ENCODE peak calls at places on chromosomes 16 and 17, in seven cellular contexts. T is ovary, C is neural progenitor cell, W is kidney, L is ascending aorta, J is heart left ventricle, K is Peyer's patch. M is an unnamed sample.

GRCh38 chr16:81684242-81684837 is 94.8 kb upstream of the PLCG2 start:
- DNase-seq in T (no peak), L (no peak), J (no peak), W (no peak), K (no peak), C (no peak), M (no peak)

GRCh38 chr17:13995856-13996635 is 73.3 kb upstream of the COX10 start:
- DNase-seq in W (no peak), J (no peak), K (no peak), C (no peak), L (no peak), T (no peak), M (no peak)

GRCh38 chr16:68490829-68491575 is 42.7 kb upstream of the SMPD3 start:
- DNase-seq in K (peak; percentile 91), C (no peak), J (no peak), W (peak; percentile 89), L (no peak), T (no peak), M (peak; percentile 97)

GRCh38 chr17:70254735-70255460 is 85.6 kb downstream of the KCNJ2 start:
- DNase-seq in J (no peak), W (no peak), C (no peak), L (no peak), K (no peak), T (no peak), M (no peak)

GRCh38 chr17:34990921-34991365 is 10.6 kb downstream of the LIG3 start:
- DNase-seq in C (no peak), W (no peak), T (no peak), L (no peak), J (no peak), K (no peak), M (no peak)

GRCh38 chr17:48456584-48456983 is 26.6 kb upstream of the SKAP1 start:
- DNase-seq in C (peak; percentile 48), K (peak; percentile 77), J (no peak), T (no peak), L (no peak), W (no peak), M (peak; percentile 4)

GRCh38 chr16:777826-778225 is 10.4 kb downstream of the RPUSD1 start:
- DNase-seq in L (no peak), C (no peak), W (no peak), J (no peak), K (no peak), T (no peak), M (no peak)

GRCh38 chr16:27169511-27170071 is 33.7 kb upstream of the KDM8 start:
- DNase-seq in K (peak; percentile 76), W (no peak), L (no peak), T (no peak), J (no peak), C (peak; percentile 29), M (peak; percentile 26)

GRCh38 chr16:72987480-72987901 is 60.4 kb downstream of the ZFHX3 start:
- DNase-seq in T (no peak), L (no peak), J (no peak), W (no peak), K (peak; percentile 23), C (no peak), M (peak; percentile 75)

GRCh38 chr16:67915831-67916723 is 15.6 kb downstream of the CTRL start:
- DNase-seq in W (no peak), C (no peak), T (no peak), J (no peak), L (no peak), K (peak; percentile 74), M (no peak)

GRCh38 chr16:12426122-12426521 is 377.6 kb downstream of the CPPED1 start:
- DNase-seq in T (peak; percentile 25), L (no peak), J (no peak), C (peak; percentile 69), K (no peak), W (no peak), M (no peak)

GRCh38 chr17:17498606-17499301 is 2.6 kb upstream of the RASD1 start:
- DNase-seq in W (peak; percentile 65), J (peak; percentile 12), K (no peak), T (no peak), C (no peak), L (no peak), M (no peak)

GRCh38 chr16:31507617-31507928 is 618 bp downstream of the RUSF1 start:
- DNase-seq in T (no peak), W (no peak), C (no peak), K (no peak), L (no peak), J (no peak), M (peak; percentile 18)

GRCh38 chr16:16915771-16916170 is 536.8 kb downstream of the NPIPA7 start:
- DNase-seq in L (no peak), C (no peak), T (no peak), K (no peak), W (no peak), J (no peak), M (no peak)

GRCh38 chr16:83113317-83113716 is 486.5 kb downstream of the CDH13 start:
- DNase-seq in W (no peak), T (no peak), C (peak; percentile 59), K (no peak), J (no peak), L (no peak), M (no peak)
- TF ChIP-seq CTCF in W (peak; percentile 26), T (no peak), C (peak; percentile 83), K (no peak), J (peak; percentile 22), L (no peak), M (no peak)

DNA sequence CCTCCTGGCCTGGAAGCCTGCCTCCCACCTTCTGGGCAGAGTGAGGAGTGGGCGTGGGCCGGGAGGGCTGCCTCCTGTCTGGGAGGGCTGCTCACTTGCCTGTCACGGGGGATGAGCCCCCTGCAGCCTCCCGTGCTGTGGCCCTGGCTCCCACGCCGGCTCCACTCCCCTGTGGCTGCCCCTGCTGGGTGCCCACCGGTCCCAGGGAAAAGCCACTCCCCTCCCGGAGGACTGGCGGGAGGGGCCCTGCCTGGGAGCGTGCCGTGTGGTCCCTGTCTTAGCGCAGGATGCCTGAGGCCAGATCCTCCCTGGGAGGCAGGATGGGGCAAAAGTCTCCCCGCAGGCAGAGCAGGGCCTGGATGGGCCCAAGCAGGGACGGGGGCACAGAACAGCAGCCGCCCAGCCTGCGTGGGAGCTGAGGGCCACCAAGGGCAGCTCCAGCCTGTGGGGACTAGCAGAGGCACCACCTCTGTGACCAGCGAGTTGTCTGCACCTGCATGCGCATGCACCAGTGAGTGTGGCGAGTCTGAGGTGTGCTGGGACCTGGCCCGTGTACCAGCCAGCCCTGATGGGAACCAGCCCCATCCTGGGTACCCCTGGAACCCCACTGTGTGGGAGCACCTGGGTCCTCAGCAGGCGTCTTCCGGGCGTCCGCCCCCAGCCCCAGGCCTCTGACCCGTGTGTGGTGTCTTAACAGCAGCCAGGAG is 339.9 kb downstream of the SEC14L1 start:
- DNase-seq in K (no peak), T (no peak), C (peak; percentile 45), W (peak; percentile 74), J (no peak), L (no peak), M (no peak)
- H3K27ac ChIP-seq in K (no peak overlapping the region), T (peak overlapping the region; percentile 32), C (peak overlapping the region; percentile 73), W (no peak overlapping the region), J (no peak overlapping the region), L (no peak overlapping the region), M (peak overlapping the region; percentile 96)

GRCh38 chr16:49920397-49920796 is 64.5 kb upstream of the ZNF423 start:
- DNase-seq in W (no peak), K (no peak), T (no peak), J (no peak), C (no peak), L (no peak), M (no peak)

GRCh38 chr16:49923411-49923810 is 67.5 kb upstream of the ZNF423 start:
- DNase-seq in T (no peak), C (no peak), K (no peak), J (no peak), L (no peak), W (no peak), M (no peak)

GRCh38 chr16:49924078-49924477 is 68.2 kb upstream of the ZNF423 start:
- DNase-seq in T (no peak), C (no peak), L (no peak), W (no peak), J (no peak), K (no peak), M (no peak)

GRCh38 chr16:49921106-49921505 is 65.2 kb upstream of the ZNF423 start:
- DNase-seq in L (no peak), C (no peak), K (no peak), W (no peak), J (no peak), T (no peak), M (no peak)

GRCh38 chr16:49921791-49922456 is 66.0 kb upstream of the ZNF423 start:
- DNase-seq in L (peak; percentile 67), C (peak; percentile 86), J (peak; percentile 62), T (peak; percentile 69), W (no peak), K (peak; percentile 81), M (peak; percentile 46)
- TF ChIP-seq CTCF in L (peak; percentile 44), C (peak; percentile 88), J (peak; percentile 66), T (peak; percentile 62), W (peak; percentile 59), K (no peak), M (peak; percentile 21)

GRCh38 chr17:38742431-38743308 is 5.5 kb downstream of the PCGF2 start:
- DNase-seq in C (no peak), J (no peak), L (peak; percentile 83), K (peak; percentile 71), W (no peak), T (peak; percentile 67), M (no peak)
- H3K27ac ChIP-seq in C (no peak overlapping the region), J (peak overlapping the region; percentile 55), L (peak overlapping the region; percentile 78), K (peak overlapping the region; percentile 59), W (no peak overlapping the region), T (peak overlapping the region; percentile 55), M (peak overlapping the region; percentile 94)

GRCh38 chr17:80263253-80264047 is 2.8 kb downstream of the RNF213 start:
- DNase-seq in W (peak; percentile 96), L (peak; percentile 89), K (peak; percentile 97), J (peak; percentile 89), T (peak; percentile 82), C (no peak), M (peak; percentile 42)
- TF ChIP-seq CTCF in W (no peak), L (no peak), K (no peak), J (no peak), T (no peak), C (no peak), M (no peak)

GRCh38 chr17:41785876-41786226 is 660 bp downstream of the JUP start:
- DNase-seq in J (no peak), T (peak; percentile 64), W (peak; percentile 94), L (no peak), K (peak; percentile 86), C (peak; percentile 57), M (peak; percentile 79)

GRCh38 chr17:41786227-41787020 is at the start of gene JUP:
- DNase-seq in C (peak; percentile 100), K (peak; percentile 99), J (peak; percentile 100), W (peak; percentile 100), L (peak; percentile 99), T (peak; percentile 100), M (peak; percentile 99)

GRCh38 chr17:41785091-41785875 is 1.2 kb downstream of the JUP start:
- DNase-seq in K (peak; percentile 53), L (no peak), T (no peak), J (no peak), C (peak; percentile 94), W (no peak), M (peak; percentile 44)

GRCh38 chr17:41784207-41784744 is 2.2 kb downstream of the JUP start:
- DNase-seq in T (no peak), W (peak; percentile 91), C (peak; percentile 76), L (peak; percentile 74), K (peak; percentile 54), J (peak; percentile 72), M (peak; percentile 84)

DNA sequence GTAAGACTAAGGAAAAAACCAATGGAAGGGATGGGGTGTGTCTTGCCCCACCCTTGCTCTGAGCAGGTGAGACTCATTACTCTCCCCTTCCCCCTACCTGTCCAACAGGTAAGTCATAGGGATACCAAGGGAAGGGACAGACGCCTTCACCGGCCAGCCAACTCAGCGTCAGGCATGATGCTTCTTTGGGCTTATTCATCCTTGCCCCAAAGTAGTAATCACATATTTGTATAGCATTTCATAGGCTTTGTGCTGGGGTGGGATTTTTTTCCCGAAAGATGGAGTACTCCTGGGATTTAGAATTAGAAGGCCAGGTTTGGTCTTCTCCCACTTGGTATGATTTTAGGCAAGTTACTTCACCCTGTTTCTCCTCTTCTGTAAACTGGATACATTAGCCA is 509 bp upstream of the JUP start:
- DNase-seq in T (no peak), C (no peak), L (no peak), W (no peak), K (no peak), J (no peak), M (no peak)
- H3K27ac ChIP-seq in T (peak overlapping the region; percentile 43), C (no peak overlapping the region), L (peak overlapping the region; percentile 3), W (peak overlapping the region; percentile 50), K (peak overlapping the region; percentile 30), J (no peak overlapping the region), M (peak overlapping the region; percentile 97)

M was measured in RWPE1.